ENCODE peak calls at places on chromosomes 13 and 19, in ten cellular contexts. P is posterior cingulate gyrus; Y is myocyte; U is stimulated activated CD8-positive, alpha-beta memory T cell treated with anti-CD3 and anti-CD28 coated beads, Interleukin-15, amount 100 ng/mL, for 24 hours; B is amygdala; E is cardiac muscle cell; N is activated CD8-positive, alpha-beta T cell treated with anti-CD3 and anti-CD28 coated beads, Interleukin-2, amount 10 ng/mL, durations not matched to agents 7 days and 5 days; K is activated naive CD8-positive, alpha-beta T cell treated with anti-CD3 and anti-CD28 coated beads, Interleukin-2, amount 50 U/mL, for 16 hours; I is SW 1271; D is A673. F is an unnamed sample.

GRCh38 chr13:59024434-59024833 is 1139.3 kb downstream of the DIAPH3 start:
- DNase-seq in P (no peak), Y (no peak), U (no peak), B (no peak), E (no peak), N (no peak), K (no peak), I (no peak), D (no peak), F (no peak)

GRCh38 chr19:6718741-6719539 is 1.5 kb downstream of the C3 start:
- DNase-seq in P (no peak), Y (no peak), U (no peak), B (peak; percentile 19), E (peak; percentile 9), N (peak; percentile 57), K (no peak), I (peak; percentile 34), D (peak; percentile 58), F (peak; percentile 30)

GRCh38 chr19:18425515-18426415 is 6.6 kb downstream of the SSBP4 start:
- DNase-seq in P (no peak), Y (peak; percentile 77), U (no peak), B (peak; percentile 31), E (no peak), N (no peak), K (no peak), I (no peak), D (peak; percentile 51), F (no peak)

GRCh38 chr19:52398091-52398461 is 427 bp downstream of the ZNF528 start:
- DNase-seq in P (no peak), Y (peak; percentile 12), U (no peak), B (no peak), E (peak; percentile 3), N (no peak), K (no peak), I (no peak), D (no peak), F (peak; percentile 10)

GRCh38 chr13:105758929-105759328 is 776.5 kb downstream of the EFNB2 start:
- DNase-seq in P (no peak), Y (no peak), U (no peak), B (no peak), E (no peak), N (no peak), K (no peak), I (no peak), D (no peak), F (no peak)

GRCh38 chr19:15249912-15250634 is 17.8 kb upstream of the EPHX3 start:
- DNase-seq in P (no peak), Y (peak; percentile 92), U (no peak), B (no peak), E (no peak), N (no peak), K (no peak), I (no peak), D (no peak), F (no peak)

GRCh38 chr13:105956891-105957290 is 578.6 kb downstream of the EFNB2 start:
- DNase-seq in P (peak; percentile 21), Y (no peak), U (no peak), B (no peak), E (no peak), N (no peak), K (no peak), I (no peak), D (no peak), F (no peak)

GRCh38 chr13:59277106-59277505 is 886.6 kb downstream of the DIAPH3 start:
- DNase-seq in P (no peak), Y (no peak), U (no peak), B (no peak), E (no peak), N (no peak), K (no peak), I (no peak), D (no peak), F (no peak)

GRCh38 chr19:40363128-40363527 is 14.6 kb downstream of the PLD3 start:
- DNase-seq in P (no peak), Y (peak; percentile 19), U (no peak), B (no peak), E (no peak), N (peak; percentile 54), K (no peak), I (no peak), D (no peak), F (no peak)

GRCh38 chr19:32188921-32189320 is 156.5 kb upstream of the ZNF507 start:
- DNase-seq in P (no peak), Y (no peak), U (no peak), B (no peak), E (no peak), N (no peak), K (no peak), I (no peak), D (no peak), F (no peak)

F was measured in stimulated activated naive CD8-positive, alpha-beta T cell treated with anti-CD3 and anti-CD28 coated beads, Interleukin-15, Interleukin-2, amounts not matched to agents 100 U/mL and 50 U/mL, for 24 hours.